ENCODE peak calls at places on chromosome 21, in seven cellular contexts. D is heart left ventricle, N is astrocyte of the cerebellum, U is fibroblast of pulmonary artery, Y is dorsolateral prefrontal cortex, V is mesothelial cell of epicardium, K is brain microvascular endothelial cell. Q is an unnamed sample.
A peak's percentile ranks its signal among the peaks of the same experiment; 100 is the strongest.

GRCh38 chr21:17987328-17987727 is 168.2 kb upstream of the C21orf91 start:
- DNase-seq in D (no peak), N (no peak), U (no peak), Y (no peak), V (no peak), K (no peak), Q (no peak)

GRCh38 chr21:36994501-36995189 is 11.9 kb upstream of the RIPPLY3 start:
- DNase-seq in D (no peak), N (no peak), U (peak; percentile 28), Y (no peak), V (no peak), K (no peak), Q (no peak)

GRCh38 chr21:32572574-32573420 is 12.5 kb downstream of the TCP10L start:
- DNase-seq in D (no peak), N (no peak), U (no peak), Y (no peak), V (no peak), K (no peak), Q (no peak)

GRCh38 chr21:35510294-35510693 is 461.2 kb upstream of the RUNX1 start:
- DNase-seq in D (no peak), N (no peak), U (no peak), Y (no peak), V (no peak), K (no peak), Q (no peak)

GRCh38 chr21:35120631-35121180 is 71.6 kb upstream of the RUNX1 start:
- DNase-seq in D (peak; percentile 45), N (no peak), U (no peak), Y (no peak), V (no peak), K (no peak), Q (no peak)

GRCh38 chr21:35011681-35012080 is 37.4 kb downstream of the RUNX1 start:
- DNase-seq in D (no peak), N (peak; percentile 43), U (no peak), Y (no peak), V (no peak), K (no peak), Q (peak; percentile 48)

GRCh38 chr21:35825370-35825769 is 235.0 kb downstream of the SETD4 start:
- DNase-seq in D (no peak), N (no peak), U (no peak), Y (no peak), V (no peak), K (no peak), Q (peak; percentile 87)

GRCh38 chr21:32096411-32096810 is 182.4 kb downstream of the MIS18A start:
- DNase-seq in D (no peak), N (no peak), U (no peak), Y (no peak), V (no peak), K (no peak), Q (no peak)

GRCh38 chr21:24705201-24705600 is 902.1 kb downstream of the MRPL39 start:
- DNase-seq in D (no peak), N (no peak), U (no peak), Y (no peak), V (no peak), K (no peak), Q (no peak)

GRCh38 chr21:45386728-45387371 is 18.1 kb upstream of the COL18A1 start:
- DNase-seq in D (peak; percentile 70), N (peak; percentile 88), U (peak; percentile 89), Y (no peak), V (peak; percentile 21), K (peak; percentile 84), Q (no peak)
- TF ChIP-seq CTCF in D (peak; percentile 52), N (peak; percentile 35), U (peak; percentile 42), Y (no peak), V (no peak), K (peak; percentile 63), Q (peak; percentile 28)

DNA sequence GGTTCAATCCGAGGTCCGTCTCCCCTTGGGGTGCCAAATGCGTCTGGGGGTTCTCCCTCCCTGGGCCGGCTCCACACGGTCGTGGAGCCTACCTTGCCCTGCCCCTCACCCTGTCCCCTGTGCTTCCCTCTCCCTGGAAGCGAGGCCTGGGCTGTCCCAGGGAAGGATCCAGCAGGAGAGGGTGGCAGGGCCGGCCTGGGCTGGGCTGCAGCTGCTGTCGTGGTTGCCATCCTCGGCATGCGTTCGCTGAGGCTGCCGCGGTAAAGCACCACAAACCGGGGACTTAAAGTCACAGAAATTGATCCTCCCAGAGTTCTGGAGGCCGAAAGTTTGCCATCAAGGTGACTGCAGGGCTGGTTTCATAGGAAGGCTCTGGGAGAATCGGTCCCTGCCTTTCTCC is 123.0 kb upstream of the TMPRSS2 start:
- DNase-seq in D (no peak), N (no peak), U (no peak), Y (no peak), V (no peak), K (no peak), Q (no peak)
- TF ChIP-seq CTCF in D (no peak), N (no peak), U (no peak), Y (no peak), V (no peak), K (no peak), Q (no peak)

GRCh38 chr21:27476696-27477095 is 509.8 kb upstream of the ADAMTS5 start:
- DNase-seq in D (no peak), N (no peak), U (peak; percentile 65), Y (no peak), V (no peak), K (peak; percentile 28), Q (peak; percentile 19)
- TF ChIP-seq CTCF in D (peak; percentile 70), N (peak; percentile 54), U (peak; percentile 70), Y (peak; percentile 50), V (no peak), K (peak; percentile 56), Q (peak; percentile 66)

GRCh38 chr21:40714516-40714915 is 132.4 kb downstream of the DSCAM start:
- DNase-seq in D (no peak), N (no peak), U (no peak), Y (no peak), V (no peak), K (no peak), Q (no peak)

GRCh38 chr21:40717008-40717407 is 129.9 kb downstream of the DSCAM start:
- DNase-seq in D (no peak), N (no peak), U (no peak), Y (no peak), V (no peak), K (no peak), Q (no peak)

DNA sequence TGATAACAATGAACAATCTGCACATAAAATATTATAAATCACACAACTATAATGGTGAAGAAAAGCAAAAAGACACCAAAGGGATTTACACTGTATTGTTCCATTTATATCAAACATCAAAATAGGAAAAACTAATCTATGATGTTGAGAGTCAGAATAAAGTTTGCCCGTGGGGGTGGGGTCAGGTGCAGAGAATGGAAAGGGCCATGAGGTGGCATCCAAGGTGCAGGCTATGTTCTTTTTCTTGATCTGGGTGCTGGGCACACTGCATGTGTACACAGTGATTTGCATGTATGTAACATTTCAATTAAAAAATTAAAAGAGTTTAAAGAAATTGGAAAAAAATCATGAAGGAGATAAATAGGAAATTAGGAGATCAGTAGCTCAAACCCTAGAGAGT is 127.3 kb downstream of the DSCAM start:
- DNase-seq in D (no peak), N (no peak), U (no peak), Y (no peak), V (no peak), K (no peak), Q (no peak)
- TF ChIP-seq CTCF in D (no peak), N (no peak), U (no peak), Y (no peak), V (no peak), K (no peak), Q (no peak)

GRCh38 chr21:41589131-41589530 is 81.2 kb upstream of the TMPRSS2 start:
- DNase-seq in D (no peak), N (no peak), U (no peak), Y (no peak), V (no peak), K (no peak), Q (no peak)
- TF ChIP-seq CTCF in D (no peak), N (no peak), U (no peak), Y (no peak), V (no peak), K (no peak), Q (peak; percentile 10)

DNA sequence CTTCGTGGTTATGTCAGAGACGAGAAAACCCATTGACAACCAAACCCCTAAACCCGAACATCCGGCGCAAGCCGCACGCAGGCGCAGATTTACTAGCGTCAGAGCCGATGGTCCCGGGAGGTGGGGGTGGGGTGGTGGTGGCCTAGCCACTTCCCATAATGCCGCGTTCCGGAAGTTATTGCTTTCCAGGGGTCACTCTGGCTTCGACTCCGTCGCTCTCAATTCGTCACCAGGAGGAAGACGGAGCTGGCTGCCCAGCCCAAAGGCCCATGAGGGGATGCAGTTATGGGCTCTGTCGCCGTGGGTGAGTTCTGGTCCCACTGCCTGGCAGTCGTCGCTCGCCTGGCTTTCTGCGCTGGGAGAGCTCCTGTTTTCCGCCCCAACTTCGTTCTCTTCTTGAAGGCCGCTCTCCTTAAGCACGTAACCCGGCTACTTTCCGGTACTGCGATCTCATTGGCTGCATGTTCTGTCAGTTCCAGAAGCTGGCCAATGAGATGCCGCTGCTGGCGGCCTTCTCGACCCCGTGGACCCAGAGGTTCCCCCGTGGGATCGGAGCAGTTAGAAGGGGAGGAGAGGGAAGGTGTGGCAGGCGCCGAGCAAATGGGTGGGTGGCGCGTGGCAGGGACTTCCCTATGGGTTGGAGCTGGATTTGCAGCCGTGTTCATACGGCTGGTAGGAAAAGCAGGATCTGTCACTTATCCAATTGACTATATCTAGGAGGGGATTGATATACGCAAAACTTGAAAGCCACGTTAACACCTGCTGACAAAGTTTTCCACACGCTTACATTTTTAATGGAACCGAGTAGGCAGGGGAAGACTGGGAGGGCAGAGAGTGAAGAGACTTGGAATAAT is at the start of gene USP16:
- DNase-seq in D (peak; percentile 95), N (peak; percentile 98), U (peak; percentile 100), Y (peak; percentile 97), V (peak; percentile 83), K (peak; percentile 99), Q (peak; percentile 99)
- TF ChIP-seq CTCF in D (no peak), N (peak; percentile 11), U (no peak), Y (peak; percentile 13), V (no peak), K (peak; percentile 37), Q (no peak)

DNA sequence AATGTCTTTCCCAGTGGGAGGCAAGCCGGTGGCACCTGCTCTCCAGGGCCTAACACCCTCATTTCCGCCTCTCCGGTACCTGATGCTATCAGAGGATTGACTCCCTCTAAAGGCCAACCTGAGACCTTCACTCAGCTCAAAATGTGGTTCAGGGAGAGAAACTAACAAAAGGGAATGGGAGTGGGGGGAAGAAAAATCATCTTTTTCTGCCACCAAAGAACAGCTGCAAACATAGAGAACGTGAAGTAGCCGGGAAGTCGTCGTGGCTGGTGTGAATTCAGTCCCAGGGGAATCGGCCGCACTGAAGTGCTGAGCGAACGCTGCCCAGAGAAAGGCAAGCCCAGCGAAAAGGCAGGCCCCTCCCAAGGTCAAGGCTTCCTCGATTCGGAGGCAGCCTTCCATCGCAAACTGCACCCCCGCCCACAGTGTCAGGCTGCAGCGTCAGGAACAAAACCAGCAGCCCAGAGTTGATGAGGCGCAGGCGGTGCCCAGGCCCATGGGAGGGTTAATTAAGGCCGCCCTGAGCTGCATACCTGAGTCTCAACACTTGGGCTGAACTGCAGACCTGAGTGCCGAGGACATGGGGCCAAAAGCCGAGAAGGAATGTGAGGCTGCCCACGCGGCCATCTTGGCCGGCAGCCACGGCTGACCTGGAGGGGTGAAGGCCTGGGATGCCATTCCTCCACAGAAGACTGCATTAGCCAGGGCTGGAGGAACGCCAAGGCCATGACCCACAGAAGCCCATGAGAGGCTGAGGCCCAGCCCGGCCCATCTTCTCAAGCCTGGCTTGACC is 160.2 kb downstream of the PSMG1 start:
- DNase-seq in D (peak; percentile 86), N (no peak), U (peak; percentile 84), Y (no peak), V (no peak), K (no peak), Q (peak; percentile 91)
- TF ChIP-seq CTCF in D (peak; percentile 54), N (peak; percentile 37), U (peak; percentile 32), Y (no peak), V (no peak), K (peak; percentile 52), Q (peak; percentile 55)

GRCh38 chr21:43370091-43370658 is 56.8 kb downstream of the SIK1 start:
- DNase-seq in D (no peak), N (no peak), U (no peak), Y (no peak), V (no peak), K (no peak), Q (no peak)
- TF ChIP-seq CTCF in D (no peak), N (no peak), U (no peak), Y (no peak), V (no peak), K (no peak), Q (no peak)

Q was measured in retinal pigment epithelial cell.